ENCODE peak calls at places on chromosomes 7 and 10, in four cellular contexts. J is activated T-cell treated with anti-CD3 and anti-CD28 coated beads for 24 hours; A is endothelial cell; P is CD8-positive, alpha-beta T cell. Z is an unnamed sample.
A peak's percentile ranks its signal among the peaks of the same experiment; 100 is the strongest.

GRCh38 chr7:20283997-20284396 is 46.7 kb upstream of the ITGB8 start:
- DNase-seq in J (no peak), A (no peak), P (no peak), Z (no peak)

GRCh38 chr10:112287844-112288243 is 4.6 kb downstream of the TECTB start:
- DNase-seq in J (no peak), A (no peak), P (no peak), Z (peak; percentile 34)

GRCh38 chr7:45021604-45022296 is 21.7 kb downstream of the CCM2 start:
- DNase-seq in J (no peak), A (no peak), P (no peak), Z (peak; percentile 7)

GRCh38 chr10:132129431-132129830 is 57.3 kb upstream of the DPYSL4 start:
- DNase-seq in J (no peak), A (no peak), P (no peak), Z (no peak)

GRCh38 chr10:15232279-15232678 is 63.8 kb upstream of the NMT2 start:
- DNase-seq in J (no peak), A (no peak), P (no peak), Z (no peak)

GRCh38 chr7:117871778-117872538 is 1.3 kb downstream of the CTTNBP2 start:
- DNase-seq in J (no peak), A (peak; percentile 31), P (peak; percentile 15), Z (no peak)

GRCh38 chr10:125209591-125210373 is 49.4 kb upstream of the CTBP2 start:
- DNase-seq in J (no peak), A (peak; percentile 20), P (no peak), Z (no peak)

GRCh38 chr7:149823631-149824199 is 14.5 kb upstream of the ZNF862 start:
- DNase-seq in J (no peak), A (no peak), P (no peak), Z (no peak)

GRCh38 chr10:92569071-92569470 is 4.8 kb downstream of the IDE start:
- DNase-seq in J (no peak), A (no peak), P (no peak), Z (no peak)

GRCh38 chr10:43318456-43318855 is 51.6 kb upstream of the RASGEF1A start:
- DNase-seq in J (no peak), A (no peak), P (no peak), Z (no peak)

GRCh38 chr7:151695856-151696555 is 176.3 kb upstream of the RHEB start:
- DNase-seq in J (no peak), A (no peak), P (no peak), Z (no peak)